ENCODE peak calls at places on chromosome 19, in eight cellular contexts. B is testis, A is ovary, K is SK-N-MC, Q is A549, N is HCT116, L is gastrocnemius medialis, X is fibroblast of lung. W is an unnamed sample. For H3K9me3, the result is how much of the 10 kb centered on the place peaks cover.

GRCh38 chr19:44990966-44991365 is 10.3 kb upstream of the RELB start:
- DNase-seq in X (no peak), L (no peak), N (no peak), Q (no peak), A (no peak), K (no peak), B (no peak), W (peak)

GRCh38 chr19:11451942-11452813 is 16.7 kb downstream of the PRKCSH start:
- DNase-seq in N (no peak), Q (no peak), K (no peak), X (no peak), L (no peak), B (no peak), A (no peak), W (no peak)

GRCh38 chr19:6887326-6887725 is at the start of gene ADGRE1:
- DNase-seq in K (no peak), Q (no peak), A (no peak), L (peak), N (no peak), X (no peak), B (no peak), W (no peak)

GRCh38 chr19:1259206-1259872 is 9.8 kb upstream of the CIRBP start:
- DNase-seq in K (no peak), Q (peak), A (peak), X (peak), B (no peak), N (no peak), L (no peak), W (peak)

GRCh38 chr19:6238643-6239281 is 41.0 kb downstream of the MLLT1 start:
- DNase-seq in Q (no peak), L (peak), X (peak), B (peak), A (peak), K (no peak), N (no peak), W (peak)

GRCh38 chr19:32129141-32129540 is 216.3 kb upstream of the ZNF507 start:
- DNase-seq in K (no peak), A (peak), N (no peak), B (no peak), L (no peak), Q (no peak), X (peak), W (no peak)

GRCh38 chr19:32372726-32373613 is 27.6 kb downstream of the ZNF507 start:
- DNase-seq in N (no peak), X (no peak), A (no peak), Q (peak), L (no peak), K (no peak), B (no peak), W (no peak)

GRCh38 chr19:2495651-2496316 is 19.9 kb downstream of the GADD45B start:
- DNase-seq in N (no peak), B (peak), L (peak), K (no peak), Q (no peak), X (peak), A (no peak), W (peak)

GRCh38 chr19:55581145-55581827 is 638 bp upstream of the ZNF579 start:
- DNase-seq in K (no peak), X (no peak), A (no peak), L (no peak), N (no peak), B (peak), Q (peak), W (peak)

GRCh38 chr19:45972944-45973525 is 630 bp downstream of the NOVA2 start:
- DNase-seq in N (no peak), K (no peak), A (no peak), B (no peak), L (no peak), X (no peak), Q (no peak), W (no peak)

GRCh38 chr19:2728783-2729387 is 7.7 kb upstream of the DIRAS1 start:
- DNase-seq in X (no peak), K (no peak), B (no peak), L (no peak), N (no peak), A (no peak), Q (no peak), W (no peak)

GRCh38 chr19:15123031-15123890 is 16.1 kb downstream of the SYDE1 start:
- DNase-seq in Q (no peak), A (peak), X (no peak), L (no peak), N (no peak), B (no peak), K (no peak), W (no peak)

GRCh38 chr19:41428481-41428859 is 1.3 kb upstream of the B3GNT8 start:
- DNase-seq in Q (no peak), N (no peak), A (no peak), B (no peak), K (no peak), L (no peak), X (no peak), W (no peak)

GRCh38 chr19:13974073-13974472 is 21.8 kb downstream of the DCAF15 start:
- DNase-seq in N (peak), Q (peak), L (no peak), B (peak), X (no peak), A (no peak), K (no peak), W (no peak)

GRCh38 chr19:10353793-10354391 is 14.5 kb upstream of the ICAM3 start:
- DNase-seq in B (peak), N (peak), A (peak), X (peak), Q (peak), K (no peak), L (peak), W (peak)

GRCh38 chr19:35518313-35518712 is 4.9 kb upstream of the DMKN start:
- DNase-seq in A (no peak), B (no peak), N (peak), Q (peak), X (peak), K (no peak), L (no peak), W (peak)

GRCh38 chr19:46454244-46454643 is 17.1 kb downstream of the PNMA8A start:
- DNase-seq in A (no peak), N (no peak), Q (no peak), X (no peak), K (no peak), L (no peak), B (no peak), W (no peak)

GRCh38 chr19:295687-296370 is 4.6 kb upstream of the PLPP2 start:
- DNase-seq in X (no peak), L (no peak), N (no peak), A (no peak), Q (no peak), K (no peak), B (no peak), W (no peak)

GRCh38 chr19:5250127-5250659 is 90.4 kb downstream of the PTPRS start:
- DNase-seq in Q (no peak), A (peak), X (no peak), K (no peak), N (no peak), L (peak), B (peak), W (peak)

GRCh38 chr19:12527034-12527836 is 24.0 kb downstream of the ZNF564 start:
- DNase-seq in L (no peak), N (no peak), B (no peak), K (no peak), A (no peak), Q (peak), X (peak), W (no peak)

GRCh38 chr19:12521996-12522395 is 29.3 kb downstream of the ZNF564 start:
- DNase-seq in N (no peak), A (no peak), Q (peak), X (no peak), B (no peak), L (no peak), K (no peak), W (no peak)

GRCh38 chr19:12526542-12526941 is 24.7 kb downstream of the ZNF564 start:
- DNase-seq in L (no peak), K (no peak), B (no peak), A (no peak), X (no peak), Q (no peak), N (no peak), W (no peak)
- H3K9me3 ChIP-seq in L (half or more), K (under half), B (under half), A (under half), X (under half), Q (half or more), N (half or more), W (under half)

GRCh38 chr19:21934593-21934992 is 76.2 kb downstream of the ZNF208 start:
- DNase-seq in X (no peak), N (no peak), B (no peak), K (no peak), Q (no peak), L (no peak), A (no peak), W (no peak)
- H3K9me3 ChIP-seq in X (under half), N (under half), B (under half), K (under half), Q (under half), L (under half), A (under half), W (under half)

DNA sequence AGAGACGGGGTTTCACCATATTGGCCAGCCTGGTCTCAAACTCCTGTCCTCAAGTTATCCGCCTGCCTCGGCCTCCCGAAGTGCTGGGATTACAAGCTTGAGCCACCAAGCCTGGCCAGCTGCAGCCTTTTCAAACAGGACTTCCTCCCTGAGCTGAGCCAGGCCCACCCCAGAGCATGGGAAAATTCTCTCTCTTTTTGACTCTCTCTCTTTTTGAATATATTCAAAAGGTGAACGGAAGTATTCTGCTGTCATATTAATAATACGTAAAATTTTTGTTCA is 539 bp upstream of the ZNF506 start:
- DNase-seq in Q (no peak), L (no peak), K (no peak), B (peak), N (no peak), X (no peak), A (no peak), W (peak)
- H3K9me3 ChIP-seq in Q (under half), L (under half), K (under half), B (under half), N (under half), X (under half), A (under half), W (under half)

DNA sequence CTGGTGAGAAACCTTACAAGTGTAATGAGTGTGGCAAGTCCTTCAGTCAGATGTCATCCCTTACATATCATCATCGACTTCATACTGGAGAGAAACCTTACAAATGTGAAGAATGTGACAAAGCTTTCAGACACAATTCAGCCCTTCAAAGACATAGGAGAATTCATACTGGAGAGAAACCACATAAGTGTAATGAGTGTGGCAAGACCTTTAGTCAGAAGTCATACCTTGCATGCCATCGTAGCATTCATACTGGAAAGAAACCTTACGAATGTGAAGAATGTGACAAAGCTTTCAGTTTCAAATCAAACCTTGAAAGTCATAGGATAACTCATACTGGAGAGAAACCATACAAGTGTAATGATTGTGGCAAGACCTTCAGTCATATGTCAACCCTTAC is 13.6 kb upstream of the ZNF765 start:
- DNase-seq in Q (no peak), X (no peak), L (no peak), A (no peak), B (no peak), N (no peak), K (no peak), W (no peak)
- H3K9me3 ChIP-seq in Q (half or more), X (under half), L (under half), A (under half), B (under half), N (under half), K (under half), W (under half)

DNA sequence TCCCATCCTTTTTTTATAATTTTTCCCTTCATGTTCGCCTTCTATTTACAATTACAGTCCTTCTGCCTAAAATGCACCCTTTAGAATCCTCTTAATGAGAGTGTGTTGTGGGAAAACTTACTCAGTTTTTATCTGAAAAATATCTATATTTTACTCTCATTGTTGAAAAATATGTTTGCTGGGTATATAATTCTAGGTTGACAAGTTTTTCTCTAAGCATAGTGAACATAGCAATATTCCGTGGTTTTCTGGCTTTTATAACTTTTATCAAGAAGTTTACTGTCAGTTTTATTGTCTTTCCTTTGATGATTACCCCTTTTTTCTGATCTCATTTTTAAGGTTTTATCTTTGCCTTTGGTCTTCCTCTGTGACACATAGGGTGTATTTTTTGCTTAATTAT is 57.3 kb downstream of the UQCRFS1 start:
- DNase-seq in K (no peak), B (no peak), X (no peak), A (no peak), N (no peak), L (no peak), Q (no peak), W (no peak)
- H3K9me3 ChIP-seq in K (under half), B (under half), X (under half), A (under half), N (under half), L (under half), Q (under half), W (under half)

GRCh38 chr19:9148687-9149086 is 8.5 kb downstream of the ZNF317 start:
- DNase-seq in N (no peak), B (no peak), Q (no peak), L (no peak), K (no peak), A (no peak), X (no peak), W (no peak)

GRCh38 chr19:9146882-9147281 is 6.7 kb downstream of the ZNF317 start:
- DNase-seq in N (no peak), L (no peak), X (no peak), A (no peak), B (no peak), K (no peak), Q (no peak), W (no peak)

GRCh38 chr19:9150650-9151049 is 10.5 kb downstream of the ZNF317 start:
- DNase-seq in K (no peak), X (no peak), Q (no peak), B (no peak), A (no peak), L (no peak), N (no peak), W (no peak)

GRCh38 chr19:9151367-9151766 is 11.2 kb downstream of the ZNF317 start:
- DNase-seq in K (no peak), X (no peak), Q (no peak), B (no peak), L (no peak), A (no peak), N (no peak), W (no peak)

GRCh38 chr19:9149976-9150375 is 9.8 kb downstream of the ZNF317 start:
- DNase-seq in Q (no peak), B (no peak), K (no peak), N (no peak), A (no peak), X (no peak), L (no peak), W (no peak)
- H3K9me3 ChIP-seq in Q (half or more), B (under half), K (under half), N (half or more), A (under half), X (under half), L (under half), W (under half)

GRCh38 chr19:56837892-56838679 is 2.4 kb downstream of the PEG3 start:
- DNase-seq in N (no peak), L (peak), Q (no peak), K (no peak), X (peak), A (peak), B (peak), W (peak)
- H3K9me3 ChIP-seq in N (under half), L (under half), Q (half or more), K (under half), X (under half), A (under half), B (under half), W (under half)

GRCh38 chr19:56811480-56811879 is 29.0 kb downstream of the PEG3 start:
- DNase-seq in Q (no peak), L (no peak), A (no peak), X (no peak), B (no peak), N (no peak), K (no peak), W (no peak)
- H3K9me3 ChIP-seq in Q (under half), L (under half), A (under half), X (under half), B (under half), N (under half), K (under half), W (under half)

GRCh38 chr19:22622020-22622419 is 12.1 kb upstream of the ZNF492 start:
- DNase-seq in N (no peak), B (peak), K (no peak), X (no peak), L (no peak), Q (no peak), A (no peak), W (no peak)

GRCh38 chr19:22620912-22621311 is 13.2 kb upstream of the ZNF492 start:
- DNase-seq in K (no peak), B (no peak), X (no peak), A (no peak), N (no peak), L (no peak), Q (no peak), W (no peak)

GRCh38 chr19:22625266-22626035 is 8.7 kb upstream of the ZNF492 start:
- DNase-seq in Q (no peak), A (no peak), L (no peak), B (no peak), N (no peak), X (no peak), K (no peak), W (no peak)

GRCh38 chr19:22622901-22623840 is 11.0 kb upstream of the ZNF492 start:
- DNase-seq in Q (no peak), X (no peak), B (peak), A (peak), K (no peak), L (no peak), N (no peak), W (peak)

DNA sequence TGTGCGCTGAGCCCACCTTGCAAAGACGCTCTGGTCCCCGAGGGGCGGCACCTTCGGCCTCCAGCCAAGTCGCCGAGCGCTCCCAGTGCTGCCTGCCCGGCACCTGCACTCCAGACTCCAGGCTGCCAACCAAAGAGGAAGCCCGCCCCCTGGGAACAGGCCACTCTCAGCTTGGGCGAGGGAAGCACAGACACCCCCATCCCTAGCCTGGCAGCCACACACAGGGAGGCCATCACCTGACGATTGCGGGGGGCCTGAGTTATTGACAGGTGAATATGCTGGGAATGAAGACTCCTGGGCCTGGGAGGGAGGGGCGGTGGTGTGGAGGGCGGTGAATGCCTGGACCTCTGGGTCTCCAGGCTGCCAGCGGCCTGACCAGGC is 10.3 kb upstream of the ZNF492 start:
- DNase-seq in B (peak), A (no peak), X (no peak), K (no peak), Q (no peak), L (no peak), N (no peak), W (no peak)
- H3K9me3 ChIP-seq in B (under half), A (under half), X (under half), K (under half), Q (under half), L (under half), N (under half), W (under half)

W was measured in right cardiac atrium.